ENCODE peak calls at places on chromosomes 2 and 18, in six cellular contexts. G is neuronal stem cell, Q is IMR-90, U is mesenchymal stem cell, V is H1, B is trophoblast cell. M is an unnamed sample.

GRCh38 chr2:238369516-238370481 is 49.5 kb downstream of the TRAF3IP1 start:
- DNase-seq in G (no peak), Q (no peak), U (no peak), V (no peak), B (no peak), M (no peak)

GRCh38 chr18:22490429-22490846 is 72.7 kb upstream of the CTAGE1 start:
- DNase-seq in G (no peak), Q (no peak), U (no peak), V (no peak), B (peak; percentile 39), M (no peak)

GRCh38 chr2:234427081-234428058 is 69.5 kb downstream of the ARL4C start:
- DNase-seq in G (peak; percentile 68), Q (peak; percentile 90), U (peak; percentile 66), V (peak; percentile 53), B (peak; percentile 74), M (peak; percentile 71)

GRCh38 chr2:62291517-62292137 is 95.7 kb downstream of the B3GNT2 start:
- DNase-seq in G (no peak), Q (no peak), U (no peak), V (no peak), B (peak; percentile 24), M (no peak)

GRCh38 chr18:69974365-69974764 is 26.7 kb upstream of the CD226 start:
- DNase-seq in G (no peak), Q (peak; percentile 65), U (peak; percentile 39), V (no peak), B (peak; percentile 3), M (no peak)

GRCh38 chr2:206031162-206031784 is 54.7 kb downstream of the INO80D start:
- DNase-seq in G (no peak), Q (peak; percentile 75), U (peak; percentile 11), V (no peak), B (peak; percentile 3), M (no peak)

GRCh38 chr2:230868151-230868946 is 3.6 kb downstream of the ITM2C start:
- DNase-seq in G (no peak), Q (no peak), U (peak; percentile 23), V (no peak), B (no peak), M (peak; percentile 76)

GRCh38 chr18:2325933-2326332 is 245.4 kb downstream of the METTL4 start:
- DNase-seq in G (no peak), Q (no peak), U (no peak), V (no peak), B (no peak), M (no peak)

DNA sequence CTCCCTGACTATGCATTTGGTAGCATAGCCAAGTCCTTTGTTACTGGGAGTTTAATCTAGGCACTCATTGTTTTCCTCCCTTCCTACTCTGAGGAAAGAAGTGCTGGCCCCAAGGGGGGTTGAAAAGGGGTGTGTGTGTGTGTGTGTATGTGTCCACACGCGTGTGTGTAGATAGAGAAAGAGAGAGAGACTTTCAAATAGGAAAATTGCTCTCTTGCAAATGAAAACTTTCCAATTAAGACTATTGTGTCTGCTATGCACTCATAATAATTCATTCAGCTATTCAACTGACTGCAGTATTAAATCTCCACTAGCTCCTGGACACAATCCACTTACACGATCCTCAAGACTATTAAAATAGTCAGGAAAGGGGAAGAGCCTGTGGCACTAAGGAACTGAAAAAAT is 92.9 kb upstream of the CSRNP3 start:
- DNase-seq in G (no peak), Q (no peak), U (no peak), V (no peak), B (no peak), M (no peak)
- H4K91ac ChIP-seq in G (no peak overlapping the region), Q (no peak overlapping the region), U (no peak overlapping the region), V (no peak overlapping the region), B (no peak overlapping the region), M (no peak overlapping the region)

DNA sequence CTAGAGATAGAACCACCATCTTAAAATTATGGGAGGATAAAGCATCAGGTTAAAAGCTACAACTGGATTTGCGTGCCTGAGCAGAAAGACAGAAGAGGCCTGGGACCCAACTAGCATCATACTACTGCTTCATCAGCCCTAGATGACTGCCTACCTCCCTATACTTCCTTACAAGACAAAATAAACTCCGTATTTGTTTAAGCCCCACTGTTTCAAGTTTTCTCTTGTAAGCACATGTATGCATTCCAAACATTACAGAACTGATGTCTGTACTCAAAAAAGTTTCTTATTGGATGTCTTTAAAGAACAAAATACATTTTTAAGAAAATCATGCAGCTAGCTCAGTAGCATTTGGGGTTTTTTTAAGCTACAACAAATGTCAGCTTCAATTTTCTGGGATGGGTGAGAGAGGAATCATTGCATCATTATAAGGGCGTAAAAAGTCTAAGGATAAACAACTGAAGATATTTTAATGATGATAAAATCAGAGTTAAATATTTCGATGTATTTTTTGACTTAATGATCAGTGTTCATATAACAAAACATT is 213.1 kb downstream of the EXOC6B start:
- DNase-seq in G (no peak), Q (no peak), U (no peak), V (no peak), B (no peak), M (no peak)
- H2AFZ ChIP-seq in G (no peak overlapping the region), Q (no peak overlapping the region), U (no peak overlapping the region), V (no peak overlapping the region), B (no peak overlapping the region), M (no peak overlapping the region)

DNA sequence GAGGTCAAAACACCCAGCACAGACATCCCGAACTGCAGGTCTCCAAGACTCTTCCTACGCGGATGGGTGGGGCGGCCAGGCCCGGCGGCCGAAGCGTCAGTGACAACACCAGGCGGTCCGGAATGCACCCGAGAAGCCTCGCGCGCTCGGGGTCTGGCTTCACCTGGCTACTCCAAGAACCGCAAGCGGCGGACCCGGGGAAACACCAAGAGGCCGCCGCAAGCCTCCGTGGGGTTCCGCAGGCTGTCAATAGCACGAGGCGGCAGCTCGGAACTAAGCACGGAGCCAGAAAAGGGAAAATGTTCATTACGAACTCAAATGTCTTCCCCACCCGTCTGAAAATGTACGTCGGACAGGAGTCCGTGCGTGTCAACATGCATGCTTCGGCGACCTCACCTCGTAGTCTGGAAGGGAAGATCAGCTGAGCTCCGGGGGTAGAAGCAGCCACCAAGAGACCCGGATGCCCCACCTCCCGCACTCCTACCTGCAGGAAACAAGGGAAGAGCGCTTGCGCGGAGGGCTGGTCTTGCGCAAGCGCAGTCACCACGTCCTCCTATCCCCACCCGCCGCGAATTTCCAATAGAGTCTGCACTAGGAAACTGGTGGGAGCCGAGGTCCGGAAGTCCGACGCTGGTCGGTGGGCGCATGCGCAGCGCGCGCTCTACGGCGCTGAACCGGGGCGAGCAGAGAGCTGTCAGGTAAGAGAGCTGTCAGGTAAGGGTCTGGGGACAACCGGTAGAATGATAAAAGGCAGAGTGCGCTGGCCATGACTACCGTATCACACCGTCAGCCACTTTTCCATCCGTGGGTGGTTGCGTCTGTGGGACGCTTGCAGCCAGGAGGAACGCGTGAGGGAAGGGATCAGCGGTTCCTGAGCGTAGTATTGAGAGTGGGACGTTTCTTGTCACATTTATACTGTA is at the start of the genes GPATCH11 and HEATR5B:
- DNase-seq in G (peak; percentile 93), Q (peak; percentile 95), U (peak; percentile 96), V (peak; percentile 99), B (peak; percentile 99), M (peak; percentile 99)
- H2BK5ac ChIP-seq in G (no peak within 1 kb of the TSS), Q (peak within 1 kb of the TSS; percentile 68), U (no peak within 1 kb of the TSS), V (no peak within 1 kb of the TSS), B (peak within 1 kb of the TSS; percentile 10), M (no peak within 1 kb of the TSS)

DNA sequence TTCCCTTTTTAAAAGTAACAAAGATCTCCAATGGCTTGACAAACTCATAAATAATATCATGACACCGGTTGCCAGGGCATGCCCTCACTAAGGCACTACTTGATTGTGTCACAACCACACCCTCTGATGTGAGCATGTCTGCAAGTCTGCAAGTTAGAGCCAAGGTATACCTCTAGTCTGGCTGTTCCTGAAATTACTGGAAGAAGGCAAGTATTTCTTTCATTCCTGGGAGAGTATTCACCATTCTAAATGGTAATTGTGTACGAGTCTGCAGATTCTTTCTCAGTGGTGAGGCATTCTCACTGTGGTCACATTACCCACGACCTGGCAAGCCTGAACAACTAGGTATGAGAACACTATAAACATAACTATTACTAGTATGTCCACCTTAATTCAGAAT is 25.7 kb upstream of the RNU4ATAC start:
- DNase-seq in G (no peak), Q (peak; percentile 87), U (peak; percentile 51), V (no peak), B (peak; percentile 93), M (no peak)
- H4K91ac ChIP-seq in G (no peak overlapping the region), Q (peak overlapping the region; percentile 2), U (no peak overlapping the region), V (no peak overlapping the region), B (no peak overlapping the region), M (no peak overlapping the region)

GRCh38 chr2:57076856-57077255 is 893.1 kb downstream of the CCDC85A start:
- DNase-seq in G (no peak), Q (no peak), U (no peak), V (no peak), B (no peak), M (no peak)
- H2AFZ ChIP-seq in G (no peak overlapping the region), Q (no peak overlapping the region), U (no peak overlapping the region), V (no peak overlapping the region), B (no peak overlapping the region), M (no peak overlapping the region)

M was measured in H9.